ENCODE peak calls at places on chromosomes 16 and 17, in ten cellular contexts. I is heart right ventricle, S is cardiac fibroblast, E is brain microvascular endothelial cell, Z is foreskin fibroblast, N is testis, Y is colonic mucosa, V is IMR-90, J is stomach, Q is left ventricle myocardium inferior. H is an unnamed sample.

GRCh38 chr17:50169121-50169764 is 3.4 kb downstream of the SGCA start:
- DNase-seq in N (peak; percentile 54), Z (peak; percentile 81), V (peak; percentile 74), S (peak; percentile 84), J (no peak), E (no peak), Y (no peak), I (peak; percentile 24), Q (no peak), H (peak; percentile 76)

GRCh38 chr16:9072806-9073341 is 18.6 kb upstream of the HAPSTR1 start:
- DNase-seq in J (no peak), Y (no peak), Z (peak; percentile 89), I (no peak), Q (no peak), V (peak; percentile 96), S (peak; percentile 64), N (no peak), E (peak; percentile 66), H (peak; percentile 93)

GRCh38 chr16:53995378-53995777 is 291.2 kb downstream of the IRX3 start:
- DNase-seq in Q (peak; percentile 17), E (no peak), Z (no peak), V (no peak), N (no peak), S (no peak), Y (no peak), I (no peak), J (no peak), H (no peak)

GRCh38 chr16:2752850-2753522 is 548 bp downstream of the SRRM2 start:
- DNase-seq in V (peak; percentile 77), Z (peak; percentile 93), J (peak; percentile 86), I (peak; percentile 88), S (peak; percentile 86), Q (peak; percentile 87), N (peak; percentile 85), Y (peak; percentile 84), E (peak; percentile 41), H (peak; percentile 72)

GRCh38 chr16:85746431-85747227 is 4.3 kb downstream of the C16orf74 start:
- DNase-seq in N (no peak), Q (no peak), Y (no peak), S (peak; percentile 47), J (no peak), V (peak; percentile 44), E (no peak), Z (peak; percentile 72), I (no peak), H (peak; percentile 15)

GRCh38 chr17:49817993-49818392 is 29.5 kb downstream of the KAT7 start:
- DNase-seq in Q (no peak), J (no peak), Z (no peak), S (no peak), E (no peak), Y (no peak), N (no peak), V (no peak), I (no peak), H (no peak)

GRCh38 chr16:430904-431303 is 5.5 kb downstream of the RAB11FIP3 start:
- DNase-seq in N (no peak), S (no peak), J (no peak), V (no peak), Z (no peak), I (no peak), Y (no peak), E (no peak), Q (no peak), H (no peak)

GRCh38 chr16:85832578-85833539 is 33.4 kb downstream of the COX4I1 start:
- DNase-seq in I (no peak), J (no peak), E (no peak), V (no peak), Q (no peak), S (no peak), Y (no peak), Z (no peak), N (no peak), H (no peak)

GRCh38 chr16:75758215-75758614 is 31.9 kb upstream of the CPHXL start:
- DNase-seq in I (no peak), Y (no peak), Z (peak; percentile 10), J (no peak), Q (no peak), E (peak; percentile 45), S (peak; percentile 13), N (no peak), V (peak; percentile 19), H (peak; percentile 79)

GRCh38 chr17:5047446-5047845 is 12.2 kb upstream of the SLC52A1 start:
- DNase-seq in Z (peak; percentile 29), Q (no peak), V (no peak), S (no peak), Y (no peak), J (no peak), N (no peak), I (no peak), E (no peak), H (no peak)

GRCh38 chr16:82183004-82183397 is 13.0 kb upstream of the MPHOSPH6 start:
- DNase-seq in N (no peak), S (peak; percentile 46), I (no peak), V (no peak), Z (no peak), E (no peak), Y (no peak), Q (no peak), J (no peak), H (no peak)

GRCh38 chr16:78242231-78242630 is 142.8 kb downstream of the WWOX start:
- DNase-seq in I (no peak), V (no peak), E (no peak), N (no peak), Q (no peak), Y (no peak), Z (no peak), S (no peak), J (no peak), H (no peak)

GRCh38 chr17:76915840-76916510 is 47.8 kb downstream of the MGAT5B start:
- DNase-seq in Q (no peak), Z (no peak), J (no peak), V (no peak), Y (no peak), S (no peak), N (no peak), E (no peak), I (no peak), H (no peak)

GRCh38 chr17:67281736-67282135 is 36.7 kb upstream of the HELZ start:
- DNase-seq in V (no peak), Q (no peak), J (no peak), N (no peak), Z (no peak), I (no peak), Y (no peak), S (no peak), E (no peak), H (no peak)

DNA sequence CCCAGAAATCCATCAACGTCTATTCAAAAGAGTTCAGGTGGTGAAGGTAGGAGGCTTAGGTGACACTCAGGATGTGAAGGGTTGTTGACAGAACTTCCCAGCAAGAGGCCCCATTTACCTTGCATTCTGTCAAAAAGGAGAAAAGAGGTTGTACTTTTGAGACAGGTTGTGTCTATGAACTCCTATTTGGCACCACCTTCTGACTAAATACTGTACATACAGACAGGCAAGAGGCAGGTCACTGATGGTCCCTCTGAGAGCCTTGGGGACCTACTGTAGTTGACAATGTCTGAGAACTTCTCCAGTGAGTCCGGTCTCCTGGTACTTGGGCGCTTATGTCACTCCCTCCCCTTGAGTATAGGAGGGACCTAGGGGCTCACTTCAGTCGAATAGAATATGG is 479.3 kb upstream of the ZFHX3 start:
- DNase-seq in S (no peak), E (no peak), J (no peak), N (no peak), I (no peak), Q (no peak), Y (no peak), V (peak; percentile 1), Z (no peak), H (no peak)
- TF ChIP-seq CTCF in S (no peak), E (no peak), J (no peak), N (no peak), I (no peak), Q (no peak), Y (no peak), V (no peak), Z (no peak), H (no peak)

GRCh38 chr17:46773676-46774075 is 44.8 kb downstream of the WNT3 start:
- DNase-seq in E (no peak), Z (no peak), S (no peak), V (no peak), N (no peak), I (no peak), J (no peak), Y (no peak), Q (no peak), H (no peak)
- H3K4me3 ChIP-seq in E (no peak overlapping the region), Z (no peak overlapping the region), S (no peak overlapping the region), V (no peak overlapping the region), N (no peak overlapping the region), I (no peak overlapping the region), J (no peak overlapping the region), Y (no peak overlapping the region), Q (no peak overlapping the region), H (no peak overlapping the region)

DNA sequence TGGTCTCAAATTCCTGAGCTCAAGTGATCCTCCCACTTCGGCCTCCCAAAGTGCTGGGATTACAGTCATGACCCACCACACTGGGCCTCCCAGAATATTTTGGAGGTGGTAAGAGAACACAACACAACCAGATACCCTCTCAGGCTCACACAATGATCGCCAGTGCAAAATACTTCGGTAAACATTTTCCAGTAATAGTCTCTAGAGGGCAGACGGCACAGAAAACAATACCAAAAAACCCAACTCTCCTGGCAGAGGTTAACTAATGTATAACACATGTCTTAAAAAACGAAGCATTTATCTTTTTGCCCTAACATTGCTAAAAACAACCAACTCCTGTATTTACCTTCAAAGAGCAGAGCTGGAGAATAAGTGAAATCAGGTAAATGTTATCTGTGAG is 10.5 kb downstream of the NUFIP2 start:
- DNase-seq in Q (no peak), Y (no peak), S (no peak), I (no peak), E (no peak), J (no peak), V (no peak), Z (peak; percentile 41), N (no peak), H (no peak)
- TF ChIP-seq CTCF in Q (no peak), Y (no peak), S (no peak), I (peak; percentile 13), E (no peak), J (no peak), V (no peak), Z (no peak), N (no peak), H (peak; percentile 7)

GRCh38 chr16:88882358-88883030 is 16.0 kb upstream of the PABPN1L start:
- DNase-seq in V (no peak), Q (no peak), S (no peak), N (no peak), I (no peak), Y (peak; percentile 48), Z (no peak), J (peak; percentile 63), E (no peak), H (no peak)

GRCh38 chr16:88880226-88881051 is 14.0 kb upstream of the PABPN1L start:
- DNase-seq in V (no peak), Z (no peak), Y (no peak), S (no peak), N (no peak), I (no peak), J (no peak), E (no peak), Q (no peak), H (no peak)

GRCh38 chr16:88881090-88881580 is 14.7 kb upstream of the PABPN1L start:
- DNase-seq in E (no peak), I (no peak), S (no peak), Q (no peak), N (no peak), Y (no peak), V (no peak), Z (no peak), J (peak; percentile 37), H (no peak)

GRCh38 chr16:88883117-88883895 is 16.8 kb upstream of the PABPN1L start:
- DNase-seq in Q (no peak), Z (no peak), N (no peak), I (no peak), E (no peak), J (no peak), V (no peak), Y (no peak), S (no peak), H (no peak)

GRCh38 chr16:88881675-88882357 is 15.4 kb upstream of the PABPN1L start:
- DNase-seq in Q (no peak), J (no peak), E (no peak), N (no peak), I (no peak), Y (no peak), S (no peak), Z (no peak), V (no peak), H (no peak)
- H3K4me3 ChIP-seq in Q (no peak overlapping the region), J (no peak overlapping the region), E (no peak overlapping the region), N (no peak overlapping the region), I (no peak overlapping the region), Y (no peak overlapping the region), S (no peak overlapping the region), Z (no peak overlapping the region), V (no peak overlapping the region), H (no peak overlapping the region)